ENCODE peak calls at places on chromosomes 4 and X, in four cellular contexts. Z is A549, F is HepG2, C is K562. R is an unnamed sample.
A peak's percentile ranks its signal among the peaks of the same experiment; 100 is the strongest.

GRCh38 chr4:52548818-52549570 is 110.1 kb downstream of the USP46 start:
- DNase-seq in F (no peak), Z (no peak), C (no peak), R (no peak)

GRCh38 chrX:150940844-150941495 is 42.2 kb upstream of the HMGB3 start:
- DNase-seq in C (peak; percentile 11), Z (no peak), F (no peak), R (no peak)

GRCh38 chr4:5137927-5138326 is 86.6 kb downstream of the STK32B start:
- DNase-seq in C (no peak), Z (peak; percentile 64), F (no peak), R (no peak)

GRCh38 chrX:25018682-25019081 is 2.9 kb upstream of the ARX start:
- DNase-seq in C (no peak), F (no peak), Z (no peak), R (no peak)

GRCh38 chr4:77881460-77882295 is 19.0 kb downstream of the MRPL1 start:
- DNase-seq in F (peak; percentile 80), Z (peak; percentile 42), C (no peak), R (no peak)

GRCh38 chr4:156941940-156942548 is 29.6 kb downstream of the PDGFC start:
- DNase-seq in F (peak; percentile 98), C (no peak), Z (peak; percentile 78), R (peak; percentile 35)

GRCh38 chr4:74534936-74535335 is 90.0 kb downstream of the AREG start:
- DNase-seq in Z (no peak), F (no peak), C (no peak), R (no peak)

GRCh38 chr4:169485791-169486742 is 126.3 kb downstream of the NEK1 start:
- DNase-seq in C (no peak), F (peak; percentile 36), Z (peak; percentile 47), R (no peak)

GRCh38 chr4:149161247-149161646 is 654.4 kb downstream of the IQCM start:
- DNase-seq in F (no peak), C (no peak), Z (no peak), R (no peak)

GRCh38 chr4:139184129-139184528 is 7.1 kb upstream of the ELF2 start:
- DNase-seq in C (no peak), Z (peak; percentile 43), F (no peak), R (no peak)

GRCh38 chr4:184803884-184804283 is 21.9 kb downstream of the ACSL1 start:
- DNase-seq in Z (no peak), C (no peak), F (no peak), R (no peak)

GRCh38 chr4:182142146-182143085 is 100.8 kb upstream of the TENM3 start:
- DNase-seq in C (no peak), Z (no peak), F (no peak), R (peak; percentile 71)

GRCh38 chrX:70998402-70999027 is 67.6 kb upstream of the SLC7A3 start:
- DNase-seq in C (no peak), F (peak; percentile 37), Z (peak; percentile 54), R (peak; percentile 36)

GRCh38 chr4:8851321-8852117 is 20.1 kb downstream of the HMX1 start:
- DNase-seq in C (no peak), Z (no peak), F (no peak), R (no peak)
- TF ChIP-seq NR3C1 in C (no peak), Z (no peak), F (no peak), R (no peak)

DNA sequence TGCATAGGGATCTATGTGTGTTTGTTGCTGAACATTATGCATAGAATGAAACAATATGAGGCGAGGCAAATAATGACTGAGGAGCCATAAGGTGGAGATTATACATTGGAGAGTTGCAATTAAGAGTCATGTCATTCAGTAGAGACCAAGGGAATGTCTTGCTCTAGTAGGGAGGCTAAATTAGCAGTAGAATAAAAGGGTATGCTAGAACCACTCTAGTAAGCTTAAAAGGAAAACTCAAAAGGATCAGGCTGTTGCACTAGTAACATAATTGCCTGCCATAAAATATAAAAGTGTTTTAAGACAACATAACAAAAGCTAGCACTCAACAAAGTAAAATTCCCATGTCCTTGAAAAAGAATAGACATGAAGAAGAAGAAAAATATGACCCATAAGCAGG is 586.2 kb upstream of the DIAPH2 start:
- DNase-seq in C (no peak), F (no peak), Z (no peak), R (no peak)
- TF ChIP-seq MAX in C (no peak), F (no peak), Z (no peak), R (no peak)

DNA sequence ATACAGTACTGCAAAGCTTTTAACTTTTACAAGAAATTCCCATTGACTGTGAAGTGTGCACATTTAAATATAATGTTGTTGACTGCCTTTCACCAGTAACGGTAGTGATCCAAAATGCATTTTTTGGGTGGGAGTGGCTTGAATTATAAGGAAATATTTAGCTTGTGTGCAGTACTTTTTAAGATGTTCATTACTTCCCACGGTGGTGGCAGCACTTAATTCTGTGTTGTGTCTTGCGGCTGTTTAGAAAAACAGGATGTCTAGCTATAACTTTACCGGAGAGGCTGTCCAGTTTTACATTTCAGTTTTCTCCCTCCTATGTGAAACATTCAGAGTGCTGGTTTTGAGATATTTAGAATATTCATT is 1.7 kb downstream of the TMEM131L start:
- DNase-seq in F (no peak), C (no peak), Z (no peak), R (no peak)
- TF ChIP-seq CTCF in F (no peak), C (no peak), Z (no peak), R (no peak)

GRCh38 chr4:130568746-130569145 is 1472.8 kb downstream of the C4orf33 start:
- DNase-seq in Z (no peak), C (no peak), F (no peak), R (no peak)

GRCh38 chr4:130559268-130559667 is 1463.3 kb downstream of the C4orf33 start:
- DNase-seq in Z (no peak), F (no peak), C (no peak), R (no peak)

GRCh38 chr4:130563891-130564418 is 1468.0 kb downstream of the C4orf33 start:
- DNase-seq in F (no peak), C (no peak), Z (peak; percentile 2), R (no peak)

GRCh38 chr4:130563185-130563890 is 1467.4 kb downstream of the C4orf33 start:
- DNase-seq in Z (peak; percentile 70), C (no peak), F (peak; percentile 8), R (peak; percentile 69)
- TF ChIP-seq NR3C1 in Z (no peak), C (no peak), F (no peak), R (no peak)

GRCh38 chrX:40012800-40013682 is 84.7 kb downstream of the BCOR start:
- DNase-seq in F (peak; percentile 67), C (peak; percentile 66), Z (peak; percentile 62), R (peak; percentile 35)
- TF ChIP-seq MAX in F (no peak), C (peak; percentile 26), Z (peak; percentile 35), R (no peak)

GRCh38 chr4:33390977-33391376 is 2670.8 kb downstream of the PCDH7 start:
- DNase-seq in Z (no peak), F (no peak), C (no peak), R (no peak)

GRCh38 chr4:33381806-33382205 is 2661.6 kb downstream of the PCDH7 start:
- DNase-seq in Z (no peak), C (no peak), F (no peak), R (no peak)

GRCh38 chr4:33386761-33387160 is 2666.6 kb downstream of the PCDH7 start:
- DNase-seq in C (no peak), F (no peak), Z (peak; percentile 4), R (no peak)
- TF ChIP-seq CTCF in C (no peak), F (no peak), Z (no peak), R (no peak)

GRCh38 chr4:76430519-76431388 is 4.3 kb upstream of the SHROOM3 start:
- DNase-seq in C (no peak), Z (peak; percentile 33), F (peak; percentile 51), R (no peak)
- TF ChIP-seq NR3C1 in C (no peak), Z (no peak), F (no peak), R (no peak)

GRCh38 chr4:18071894-18072293 is 50.3 kb upstream of the LCORL start:
- DNase-seq in F (no peak), C (no peak), Z (no peak), R (no peak)

GRCh38 chr4:18063079-18063478 is 41.5 kb upstream of the LCORL start:
- DNase-seq in F (no peak), Z (no peak), C (no peak), R (no peak)

GRCh38 chr4:18069806-18070205 is 48.3 kb upstream of the LCORL start:
- DNase-seq in C (no peak), F (no peak), Z (no peak), R (no peak)

DNA sequence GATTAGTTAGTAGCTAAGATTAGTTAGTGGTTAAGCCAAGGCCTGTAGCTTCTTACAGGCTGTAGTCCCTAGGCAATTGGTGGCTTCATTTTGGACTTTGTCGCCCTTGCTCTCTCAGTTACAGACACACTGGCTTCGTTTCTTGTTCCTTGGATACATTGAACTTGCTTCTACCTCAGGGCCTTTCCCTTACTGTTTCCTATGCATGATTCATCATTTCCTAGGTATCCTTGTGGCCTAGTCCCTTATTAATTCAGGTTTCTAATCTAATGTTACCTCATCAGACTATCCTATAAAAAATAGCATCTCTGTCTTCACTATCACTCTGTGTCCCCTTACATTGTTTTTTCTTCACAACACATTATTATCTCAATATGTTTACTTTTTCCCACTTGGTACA is 45.5 kb upstream of the LCORL start:
- DNase-seq in F (no peak), C (no peak), Z (no peak), R (no peak)
- TF ChIP-seq MAX in F (no peak), C (no peak), Z (no peak), R (no peak)